ENCODE peak calls at places on chromosomes 4 and X, in nine cellular contexts. U is sigmoid colon, H is nephron progenitor cell, Z is upper lobe of right lung, G is stomach, X is NCI-H1105, W is left ventricle myocardium inferior, A is GM23338, I is NCI-H1092. T is an unnamed sample.

GRCh38 chrX:143633530-143634372 is 2.1 kb downstream of the SLITRK4 start:
- DNase-seq in A (peak), H (peak), X (peak), G (no peak), W (no peak), U (no peak), Z (no peak), I (peak), T (peak)

GRCh38 chrX:136030357-136031225 is 45.4 kb downstream of the SLC9A6 start:
- DNase-seq in H (no peak), A (no peak), X (no peak), G (no peak), Z (no peak), U (peak), I (no peak), W (peak), T (no peak)

GRCh38 chr4:66964467-66964866 is 580.8 kb downstream of the CENPC start:
- DNase-seq in W (no peak), I (no peak), U (no peak), X (no peak), G (no peak), Z (no peak), H (no peak), A (no peak), T (no peak)

GRCh38 chr4:7876096-7876993 is 63.3 kb downstream of the AFAP1 start:
- DNase-seq in Z (no peak), A (peak), H (peak), U (peak), I (no peak), G (no peak), X (no peak), W (no peak), T (peak)

GRCh38 chrX:124341361-124342132 is 4.8 kb upstream of the SH2D1A start:
- DNase-seq in I (no peak), G (no peak), H (no peak), U (no peak), A (no peak), X (no peak), Z (no peak), W (no peak), T (no peak)

GRCh38 chrX:120790118-120790517 is 85.5 kb downstream of the CT47B1 start:
- DNase-seq in H (peak), X (peak), U (peak), I (peak), W (no peak), A (peak), G (peak), Z (no peak), T (peak)

GRCh38 chr4:5705672-5706310 is 2.6 kb downstream of the EVC2 start:
- DNase-seq in A (no peak), X (no peak), Z (no peak), U (no peak), H (no peak), G (no peak), I (no peak), W (no peak), T (no peak)

GRCh38 chr4:147093206-147093605 is 147.5 kb upstream of the TTC29 start:
- DNase-seq in Z (no peak), I (no peak), H (no peak), G (no peak), W (no peak), A (no peak), U (no peak), X (no peak), T (no peak)

GRCh38 chr4:109826719-109827118 is 1.1 kb upstream of the RRH start:
- DNase-seq in G (no peak), H (no peak), W (no peak), Z (no peak), I (no peak), A (peak), X (no peak), U (no peak), T (peak)

GRCh38 chr4:140260227-140260626 is 106.2 kb upstream of the MAML3 start:
- DNase-seq in Z (no peak), H (no peak), A (no peak), X (no peak), W (no peak), G (no peak), I (no peak), U (no peak), T (no peak)

GRCh38 chr4:101790521-101791188 is at the start of gene BANK1:
- DNase-seq in H (peak), A (peak), G (peak), U (no peak), I (peak), W (peak), Z (peak), X (no peak), T (no peak)

GRCh38 chrX:69541959-69542358 is 37.8 kb downstream of the NALF2 start:
- DNase-seq in W (no peak), U (no peak), X (no peak), Z (no peak), G (no peak), I (no peak), H (no peak), A (no peak), T (no peak)

GRCh38 chrX:133402042-133402453 is 13.2 kb downstream of the GPC4 start:
- DNase-seq in U (no peak), I (no peak), H (no peak), Z (no peak), X (no peak), G (no peak), W (no peak), A (no peak), T (no peak)

GRCh38 chrX:18353931-18354368 is 538 bp downstream of the SCML2 start:
- DNase-seq in H (peak), A (peak), W (no peak), G (no peak), X (no peak), Z (no peak), U (no peak), I (no peak), T (peak)

GRCh38 chr4:77834403-77834802 is 15.2 kb upstream of the CNOT6L start:
- DNase-seq in U (no peak), Z (no peak), H (no peak), X (no peak), G (no peak), W (no peak), I (no peak), A (no peak), T (no peak)

GRCh38 chr4:24915121-24915922 is 2.5 kb upstream of the CCDC149 start:
- DNase-seq in W (no peak), A (peak), Z (no peak), I (peak), X (no peak), H (no peak), U (no peak), G (no peak), T (peak)

GRCh38 chr4:10273030-10273429 is 156.4 kb upstream of the WDR1 start:
- DNase-seq in W (no peak), X (no peak), Z (no peak), H (no peak), I (no peak), G (no peak), U (no peak), A (no peak), T (no peak)

GRCh38 chr4:142331132-142331531 is 515.0 kb downstream of the INPP4B start:
- DNase-seq in G (no peak), Z (no peak), U (no peak), X (no peak), A (no peak), I (no peak), H (no peak), W (peak), T (no peak)

GRCh38 chr4:169460081-169460480 is 152.3 kb downstream of the NEK1 start:
- DNase-seq in H (no peak), W (no peak), G (no peak), X (no peak), I (no peak), Z (no peak), A (no peak), U (no peak), T (no peak)

GRCh38 chr4:93502991-93503390 is 325.6 kb upstream of the ATOH1 start:
- DNase-seq in A (no peak), H (no peak), G (no peak), U (no peak), Z (no peak), I (no peak), W (no peak), X (no peak), T (no peak)

GRCh38 chrX:69152398-69152797 is 12.9 kb downstream of the PJA1 start:
- DNase-seq in H (no peak), U (peak), G (no peak), A (no peak), X (no peak), I (peak), W (no peak), Z (no peak), T (no peak)

GRCh38 chr4:1402021-1402515 is 4.2 kb downstream of the NKX1-1 start:
- DNase-seq in G (peak), X (no peak), W (no peak), U (peak), Z (peak), A (no peak), I (no peak), H (no peak), T (no peak)

GRCh38 chr4:105092356-105092755 is 54.3 kb upstream of the TET2 start:
- DNase-seq in U (no peak), W (no peak), H (no peak), I (no peak), G (no peak), X (no peak), Z (no peak), A (no peak), T (no peak)

GRCh38 chr4:42646013-42646784 is 10.7 kb downstream of the ATP8A1 start:
- DNase-seq in I (no peak), A (no peak), Z (no peak), X (no peak), G (no peak), H (no peak), W (no peak), U (no peak), T (no peak)

GRCh38 chr4:79197275-79198009 is 128.4 kb downstream of the NAA11 start:
- DNase-seq in U (no peak), I (no peak), Z (no peak), H (no peak), W (no peak), G (no peak), X (no peak), A (no peak), T (no peak)

GRCh38 chr4:110197421-110198398 is 705 bp downstream of the ELOVL6 start:
- DNase-seq in U (peak), W (peak), X (peak), I (peak), G (no peak), Z (peak), H (peak), A (peak), T (peak)

GRCh38 chr4:109004431-109004830 is 241.6 kb upstream of the ETNPPL start:
- DNase-seq in U (no peak), A (no peak), Z (no peak), I (no peak), W (no peak), H (no peak), G (no peak), X (no peak), T (no peak)

GRCh38 chr4:38365748-38366310 is 298.2 kb upstream of the KLF3 start:
- DNase-seq in X (peak), G (no peak), U (no peak), I (peak), W (no peak), A (no peak), H (no peak), Z (no peak), T (no peak)

GRCh38 chr4:79178770-79179169 is 147.1 kb downstream of the NAA11 start:
- DNase-seq in I (no peak), Z (no peak), A (no peak), G (no peak), X (no peak), U (peak), H (no peak), W (peak), T (no peak)

GRCh38 chr4:177005801-177006230 is 213.1 kb upstream of the VEGFC start:
- DNase-seq in I (no peak), U (no peak), Z (no peak), X (no peak), G (no peak), W (no peak), H (no peak), A (no peak), T (no peak)

GRCh38 chr4:2243682-2244380 is 1.9 kb upstream of the HAUS3 start:
- DNase-seq in G (peak), X (no peak), U (peak), W (peak), Z (peak), I (peak), A (no peak), H (peak), T (peak)

T was measured in NCI-H82.